ENCODE peak calls at places on chromosomes 7 and 10, in four cellular contexts. One of them, this sample, is unnamed.
A peak's percentile ranks its signal among the peaks of the same experiment; 100 is the strongest.

GRCh38 chr10:75096749-75097148 is 14.7 kb upstream of the SAMD8 start:
- DNase-seq in GM12878: no peak
- DNase-seq in HepG2: no peak
- DNase-seq in H1: no peak
- DNase-seq in this sample: no peak

GRCh38 chr7:131071786-131072504 is 255.7 kb upstream of the MKLN1 start:
- DNase-seq in GM12878: no peak
- DNase-seq in HepG2: no peak
- DNase-seq in H1: no peak
- DNase-seq in this sample: no peak

GRCh38 chr7:131511774-131512535 is 44.5 kb downstream of the PODXL start:
- DNase-seq in GM12878: no peak
- DNase-seq in HepG2: no peak
- DNase-seq in H1: peak; percentile 28
- DNase-seq in this sample: no peak

GRCh38 chr7:24857623-24858022 is 100.4 kb upstream of the GSDME start:
- DNase-seq in GM12878: no peak
- DNase-seq in HepG2: no peak
- DNase-seq in H1: no peak
- DNase-seq in this sample: no peak

GRCh38 chr7:154871483-154871882 is 131.4 kb downstream of the PAXIP1 start:
- DNase-seq in HepG2: no peak
- DNase-seq in H1: no peak
- DNase-seq in GM12878: no peak
- DNase-seq in this sample: peak; percentile 48

GRCh38 chr7:100400041-100400440 is 26.8 kb downstream of the PILRA start:
- DNase-seq in GM12878: no peak
- DNase-seq in HepG2: no peak
- DNase-seq in H1: no peak
- DNase-seq in this sample: no peak

GRCh38 chr7:148155826-148156225 is 434.7 kb upstream of the C7orf33 start:
- DNase-seq in H1: no peak
- DNase-seq in HepG2: no peak
- DNase-seq in GM12878: no peak
- DNase-seq in this sample: no peak

GRCh38 chr7:117458977-117459583 is 20.7 kb upstream of the CFTR start:
- DNase-seq in H1: no peak
- DNase-seq in HepG2: peak; percentile 18
- DNase-seq in GM12878: no peak
- DNase-seq in this sample: no peak

GRCh38 chr7:85413718-85414117 is 226.9 kb upstream of the SEMA3D start:
- DNase-seq in H1: no peak
- DNase-seq in HepG2: no peak
- DNase-seq in GM12878: no peak
- DNase-seq in this sample: no peak

GRCh38 chr7:11492307-11492706 is 339.7 kb downstream of the THSD7A start:
- DNase-seq in HepG2: no peak
- DNase-seq in GM12878: no peak
- DNase-seq in H1: no peak
- DNase-seq in this sample: no peak

GRCh38 chr10:53361936-53362335 is 589.4 kb upstream of the MBL2 start:
- DNase-seq in HepG2: no peak
- DNase-seq in H1: no peak
- DNase-seq in GM12878: no peak
- DNase-seq in this sample: no peak

GRCh38 chr7:69837387-69838068 is 239.3 kb downstream of the AUTS2 start:
- DNase-seq in GM12878: no peak
- DNase-seq in H1: no peak
- DNase-seq in HepG2: no peak
- DNase-seq in this sample: peak; percentile 90

GRCh38 chr7:91239171-91239604 is 25.0 kb upstream of the FZD1 start:
- DNase-seq in GM12878: no peak
- DNase-seq in HepG2: no peak
- DNase-seq in H1: no peak
- DNase-seq in this sample: no peak

GRCh38 chr7:128735433-128735832 is 3.7 kb upstream of the CALU start:
- DNase-seq in GM12878: no peak
- DNase-seq in HepG2: no peak
- DNase-seq in H1: no peak
- DNase-seq in this sample: no peak

GRCh38 chr10:58637372-58637771 is 124.7 kb downstream of the BICC1 start:
- DNase-seq in GM12878: no peak
- DNase-seq in H1: no peak
- DNase-seq in HepG2: peak; percentile 93
- DNase-seq in this sample: no peak

GRCh38 chr7:135362871-135363270 is 129.2 kb downstream of the STRA8 start:
- DNase-seq in GM12878: no peak
- DNase-seq in HepG2: no peak
- DNase-seq in H1: peak; percentile 72
- DNase-seq in this sample: no peak

GRCh38 chr7:45597286-45597984 is 23.3 kb downstream of the ADCY1 start:
- DNase-seq in H1: peak; percentile 36
- DNase-seq in HepG2: no peak
- DNase-seq in GM12878: no peak
- DNase-seq in this sample: no peak

GRCh38 chr7:45598697-45599520 is 24.7 kb downstream of the ADCY1 start:
- DNase-seq in H1: peak; percentile 39
- DNase-seq in HepG2: no peak
- DNase-seq in GM12878: no peak
- DNase-seq in this sample: no peak

GRCh38 chr7:45595809-45596664 is 21.9 kb downstream of the ADCY1 start:
- DNase-seq in GM12878: no peak
- DNase-seq in H1: peak; percentile 37
- DNase-seq in HepG2: no peak
- DNase-seq in this sample: no peak

GRCh38 chr7:45594780-45595535 is 20.8 kb downstream of the ADCY1 start:
- DNase-seq in H1: peak; percentile 36
- DNase-seq in HepG2: no peak
- DNase-seq in GM12878: no peak
- DNase-seq in this sample: no peak

DNA sequence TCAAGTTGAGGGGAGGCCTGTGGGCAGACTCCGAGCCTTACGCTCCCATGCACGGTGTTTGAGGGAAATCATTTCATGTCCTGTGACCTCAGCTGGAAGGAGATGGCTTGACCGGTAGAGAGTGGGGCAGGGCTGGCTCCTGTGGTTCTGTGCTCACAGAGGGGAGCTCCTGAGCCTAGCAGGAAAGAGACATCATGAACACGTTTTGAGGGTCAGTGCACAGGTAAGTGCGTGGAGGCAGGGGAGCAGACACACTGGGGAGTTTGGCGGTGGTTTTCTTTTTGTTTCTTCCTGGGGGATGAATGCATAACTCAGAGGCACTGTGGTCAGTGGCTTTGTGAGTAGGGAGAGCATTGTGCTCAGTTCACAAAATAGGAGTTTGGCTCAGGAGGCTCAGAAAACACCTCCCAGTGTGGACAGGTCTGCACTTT is 22.5 kb downstream of the ADCY1 start:
- DNase-seq in HepG2: no peak
- DNase-seq in H1: no peak
- DNase-seq in GM12878: no peak
- DNase-seq in this sample: no peak
- TF ChIP-seq SUZ12 in HepG2: no peak
- TF ChIP-seq SUZ12 in H1: no peak
- TF ChIP-seq SUZ12 in GM12878: no peak
- TF ChIP-seq SUZ12 in this sample: no peak

DNA sequence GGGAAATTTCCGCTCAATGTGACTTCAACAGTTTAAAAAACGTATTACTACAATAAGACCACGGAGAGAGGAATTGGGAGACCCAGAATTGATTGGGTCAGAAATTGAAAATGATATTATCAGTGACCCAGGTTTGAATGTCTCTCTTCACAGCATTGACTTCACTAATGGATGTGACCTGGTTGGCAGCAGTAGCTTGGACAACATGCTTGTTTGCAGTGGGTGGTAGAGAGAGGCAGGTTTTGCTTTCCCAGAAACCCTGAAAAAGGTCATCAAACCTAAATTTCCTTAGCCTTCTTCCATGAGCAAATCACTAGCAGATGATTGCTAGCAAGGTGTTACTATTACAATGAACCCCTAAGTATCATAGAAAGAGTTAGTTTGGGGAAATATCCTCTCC is 89.7 kb upstream of the ANTXRL start:
- DNase-seq in H1: no peak
- DNase-seq in GM12878: no peak
- DNase-seq in HepG2: no peak
- DNase-seq in this sample: no peak
- TF ChIP-seq ZNF274 in H1: no peak
- TF ChIP-seq ZNF274 in GM12878: no peak
- TF ChIP-seq ZNF274 in HepG2: no peak
- TF ChIP-seq ZNF274 in this sample: no peak

GRCh38 chr10:5628798-5629788 is 37.3 kb downstream of the ASB13 start:
- DNase-seq in HepG2: no peak
- DNase-seq in GM12878: no peak
- DNase-seq in H1: no peak
- DNase-seq in this sample: no peak

GRCh38 chr10:5627486-5628044 is 38.8 kb downstream of the ASB13 start:
- DNase-seq in GM12878: no peak
- DNase-seq in HepG2: peak; percentile 70
- DNase-seq in H1: no peak
- DNase-seq in this sample: no peak

GRCh38 chr10:5628366-5628765 is 38.0 kb downstream of the ASB13 start:
- DNase-seq in H1: no peak
- DNase-seq in HepG2: no peak
- DNase-seq in GM12878: no peak
- DNase-seq in this sample: no peak

GRCh38 chr10:5631936-5632335 is 34.5 kb downstream of the ASB13 start:
- DNase-seq in H1: no peak
- DNase-seq in HepG2: no peak
- DNase-seq in GM12878: no peak
- DNase-seq in this sample: no peak

GRCh38 chr10:5629789-5630436 is 36.5 kb downstream of the ASB13 start:
- DNase-seq in HepG2: peak; percentile 61
- DNase-seq in GM12878: peak; percentile 25
- DNase-seq in H1: peak; percentile 95
- DNase-seq in this sample: peak; percentile 56
- TF ChIP-seq YY1 in HepG2: no peak
- TF ChIP-seq YY1 in GM12878: peak; percentile 67
- TF ChIP-seq YY1 in H1: no peak
- TF ChIP-seq YY1 in this sample: no peak

GRCh38 chr7:141128931-141129330 is 55.1 kb downstream of the TMEM178B start:
- DNase-seq in H1: no peak
- DNase-seq in GM12878: no peak
- DNase-seq in HepG2: no peak
- DNase-seq in this sample: no peak

GRCh38 chr7:141132671-141133070 is 58.8 kb downstream of the TMEM178B start:
- DNase-seq in HepG2: no peak
- DNase-seq in GM12878: no peak
- DNase-seq in H1: no peak
- DNase-seq in this sample: no peak

GRCh38 chr7:141128506-141128905 is 54.6 kb downstream of the TMEM178B start:
- DNase-seq in H1: no peak
- DNase-seq in HepG2: no peak
- DNase-seq in GM12878: no peak
- DNase-seq in this sample: no peak

GRCh38 chr7:141133646-141134045 is 59.8 kb downstream of the TMEM178B start:
- DNase-seq in GM12878: no peak
- DNase-seq in H1: no peak
- DNase-seq in HepG2: no peak
- DNase-seq in this sample: no peak
- TF ChIP-seq SUZ12 in GM12878: no peak
- TF ChIP-seq SUZ12 in H1: no peak
- TF ChIP-seq SUZ12 in HepG2: no peak
- TF ChIP-seq SUZ12 in this sample: no peak

This sample was measured in NT2/D1.